ENCODE peak calls at places on chromosomes 3 and 15, in six cellular contexts. O, R, D, Q, C and U are unnamed samples.

GRCh38 chr3:156407617-156408225 is 147.2 kb downstream of the SSR3 start:
- DNase-seq in O (no peak), R (no peak), D (no peak), Q (no peak), C (no peak), U (no peak)

GRCh38 chr15:58469432-58470353 is 37.9 kb downstream of the LIPC start:
- DNase-seq in O (peak), R (no peak), D (no peak), Q (no peak), C (no peak), U (no peak)

GRCh38 chr15:98955980-98956723 is 51.4 kb downstream of the PGPEP1L start:
- DNase-seq in O (peak), R (no peak), D (no peak), Q (no peak), C (no peak), U (no peak)

GRCh38 chr3:183272792-183273191 is 19.7 kb downstream of the B3GNT5 start:
- DNase-seq in O (no peak), R (no peak), D (no peak), Q (no peak), C (no peak), U (no peak)

GRCh38 chr3:129593595-129594339 is 12.7 kb downstream of the PLXND1 start:
- DNase-seq in O (peak), R (no peak), D (peak), Q (no peak), C (no peak), U (peak)

GRCh38 chr3:127604035-127604434 is 5.8 kb downstream of the MCM2 start:
- DNase-seq in O (no peak), R (no peak), D (no peak), Q (no peak), C (no peak), U (no peak)

GRCh38 chr15:69686626-69687025 is 234.0 kb downstream of the RPLP1 start:
- DNase-seq in O (no peak), R (no peak), D (no peak), Q (no peak), C (no peak), U (no peak)

GRCh38 chr3:11140054-11140712 is 14.1 kb upstream of the HRH1 start:
- DNase-seq in O (peak), R (no peak), D (peak), Q (no peak), C (no peak), U (no peak)

GRCh38 chr3:164748626-164749025 is 329.7 kb downstream of the SI start:
- DNase-seq in O (no peak), R (no peak), D (no peak), Q (no peak), C (no peak), U (no peak)

GRCh38 chr3:107846282-107846852 is 244.5 kb downstream of the CD47 start:
- DNase-seq in O (peak), R (peak), D (peak), Q (no peak), C (peak), U (peak)

GRCh38 chr3:188788621-188789081 is 383.1 kb upstream of the TPRG1 start:
- DNase-seq in O (peak), R (no peak), D (no peak), Q (no peak), C (no peak), U (peak)

GRCh38 chr3:41662288-41662687 is 299.6 kb downstream of the ULK4 start:
- DNase-seq in O (no peak), R (no peak), D (no peak), Q (no peak), C (no peak), U (no peak)

GRCh38 chr15:90097475-90097874 is 4.8 kb downstream of the IDH2 start:
- DNase-seq in O (peak), R (no peak), D (no peak), Q (no peak), C (no peak), U (no peak)

GRCh38 chr3:72663429-72663828 is 184.8 kb downstream of the SHQ1 start:
- DNase-seq in O (no peak), R (no peak), D (no peak), Q (no peak), C (no peak), U (no peak)

GRCh38 chr15:67002379-67002778 is 63.0 kb upstream of the SMAD3 start:
- DNase-seq in O (no peak), R (no peak), D (no peak), Q (no peak), C (no peak), U (no peak)